ENCODE peak calls at places on chromosomes 11 and 22, in four cellular contexts. M, D, B and T are unnamed samples.

GRCh38 chr22:45626198-45626651 is 45.4 kb upstream of the ATXN10 start:
- DNase-seq in B (no peak), D (peak), M (no peak), T (peak)

GRCh38 chr22:42967933-42968332 is 47.0 kb downstream of the PACSIN2 start:
- DNase-seq in B (peak), M (peak), D (peak), T (no peak)

GRCh38 chr11:78420255-78420764 is 2.7 kb upstream of the GAB2 start:
- DNase-seq in D (peak), M (peak), B (peak), T (peak)

GRCh38 chr22:27846248-27846760 is 44.7 kb upstream of the MN1 start:
- DNase-seq in M (no peak), B (peak), D (no peak), T (no peak)

GRCh38 chr11:111378773-111379499 is at the start of gene POU2AF1:
- DNase-seq in M (peak), D (no peak), B (no peak), T (peak)

GRCh38 chr11:57567512-57568329 is at the start of gene UBE2L6:
- DNase-seq in M (no peak), B (peak), D (peak), T (peak)

GRCh38 chr22:31561238-31561887 is 65.0 kb downstream of the SFI1 start:
- DNase-seq in M (peak), B (peak), D (peak), T (peak)

GRCh38 chr22:24106385-24107381 is 74.6 kb upstream of the SUSD2 start:
- DNase-seq in M (no peak), B (no peak), D (no peak), T (peak)

GRCh38 chr11:1302461-1303073 is 6.9 kb downstream of the TOLLIP start:
- DNase-seq in B (peak), D (peak), M (no peak), T (no peak)

GRCh38 chr11:13354335-13354734 is 76.7 kb downstream of the BMAL1 start:
- DNase-seq in B (peak), D (no peak), M (peak), T (no peak)

GRCh38 chr11:111452817-111453607 is 59.2 kb downstream of the BTG4 start:
- DNase-seq in M (no peak), B (peak), D (no peak), T (no peak)

GRCh38 chr11:59944761-59945160 is 6.5 kb downstream of the OOSP1 start:
- DNase-seq in M (no peak), D (no peak), B (no peak), T (no peak)

GRCh38 chr11:46279393-46280099 is 2.1 kb downstream of the CREB3L1 start:
- DNase-seq in D (peak), B (no peak), M (peak), T (peak)

GRCh38 chr11:65790902-65791650 is 4.2 kb downstream of the OVOL1 start:
- DNase-seq in B (no peak), D (no peak), M (no peak), T (peak)

GRCh38 chr11:62621567-62622470 is at the start of gene B3GAT3:
- DNase-seq in M (peak), D (peak), B (peak), T (peak)

GRCh38 chr11:62621027-62621566 is 689 bp downstream of the B3GAT3 start:
- DNase-seq in M (no peak), D (no peak), B (no peak), T (no peak)

GRCh38 chr11:62627718-62628117 is 5.9 kb upstream of the B3GAT3 start:
- DNase-seq in B (no peak), D (no peak), M (no peak), T (no peak)

DNA sequence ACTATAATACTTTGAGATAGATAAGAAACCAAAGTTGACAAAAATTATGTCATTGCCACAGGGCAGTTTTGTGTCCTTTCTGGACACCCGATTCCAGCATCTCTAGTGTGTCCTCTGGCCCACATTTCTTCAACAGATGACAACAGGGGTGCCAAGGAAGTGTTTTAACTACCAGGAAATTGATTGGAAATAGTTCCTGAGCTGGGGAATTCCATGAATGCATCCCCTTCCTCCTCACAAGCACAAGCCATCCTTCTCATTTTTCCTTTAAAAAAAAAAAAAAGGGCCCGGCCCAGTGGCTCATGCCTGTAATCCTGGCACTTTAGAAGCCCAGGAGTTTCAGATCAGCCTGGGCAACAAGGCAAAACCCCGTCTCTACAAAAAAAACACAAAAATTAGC is 690 bp upstream of the B3GAT3 start:
- DNase-seq in M (no peak), B (no peak), D (no peak), T (no peak)
- H3K4me3 ChIP-seq in M (no peak), B (peak), D (peak), T (no peak)

DNA sequence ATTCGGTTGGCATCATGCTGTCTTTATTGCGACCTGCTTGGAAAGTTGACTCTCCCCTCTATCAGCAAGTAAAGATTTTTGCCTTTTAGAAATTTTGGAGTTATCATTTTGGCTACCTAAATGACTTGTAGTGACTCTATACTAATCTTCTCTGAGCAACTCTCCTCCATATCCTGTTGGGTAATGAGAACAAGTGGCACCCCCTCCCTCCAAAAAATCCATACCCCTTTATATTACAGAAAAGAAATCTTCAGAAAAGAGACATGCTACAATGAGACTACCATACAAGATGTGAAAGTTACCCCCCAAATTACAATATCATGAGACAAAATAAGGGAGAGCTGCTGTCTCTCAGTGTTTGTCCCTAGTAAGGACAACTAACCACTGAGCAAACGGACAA is 1.2 kb downstream of the JAML start:
- DNase-seq in D (no peak), B (no peak), M (no peak), T (no peak)
- H3K4me3 ChIP-seq in D (no peak), B (no peak), M (no peak), T (no peak)

DNA sequence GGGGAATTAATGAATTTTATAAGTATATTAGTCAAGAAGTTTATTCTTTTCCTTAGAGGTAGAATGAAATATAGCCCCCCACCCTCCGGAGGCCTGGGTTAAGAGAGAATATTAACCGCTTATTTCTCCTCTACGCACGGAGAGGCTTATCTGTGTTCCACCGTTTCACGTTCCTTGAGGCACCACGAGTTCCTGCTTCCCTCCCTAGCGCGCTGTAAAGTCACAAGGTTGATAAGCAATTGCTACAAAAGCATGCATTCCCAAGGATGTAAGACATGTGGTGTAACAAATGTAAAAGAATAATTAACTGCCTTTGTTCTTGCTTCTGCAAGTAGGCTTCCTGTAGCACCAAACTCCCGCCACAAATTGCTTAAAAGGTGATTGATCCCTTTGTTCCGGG is 1.5 kb upstream of the ANKRD42 start:
- DNase-seq in D (no peak), M (no peak), B (no peak), T (no peak)
- H3K4me3 ChIP-seq in D (peak), M (no peak), B (peak), T (no peak)

DNA sequence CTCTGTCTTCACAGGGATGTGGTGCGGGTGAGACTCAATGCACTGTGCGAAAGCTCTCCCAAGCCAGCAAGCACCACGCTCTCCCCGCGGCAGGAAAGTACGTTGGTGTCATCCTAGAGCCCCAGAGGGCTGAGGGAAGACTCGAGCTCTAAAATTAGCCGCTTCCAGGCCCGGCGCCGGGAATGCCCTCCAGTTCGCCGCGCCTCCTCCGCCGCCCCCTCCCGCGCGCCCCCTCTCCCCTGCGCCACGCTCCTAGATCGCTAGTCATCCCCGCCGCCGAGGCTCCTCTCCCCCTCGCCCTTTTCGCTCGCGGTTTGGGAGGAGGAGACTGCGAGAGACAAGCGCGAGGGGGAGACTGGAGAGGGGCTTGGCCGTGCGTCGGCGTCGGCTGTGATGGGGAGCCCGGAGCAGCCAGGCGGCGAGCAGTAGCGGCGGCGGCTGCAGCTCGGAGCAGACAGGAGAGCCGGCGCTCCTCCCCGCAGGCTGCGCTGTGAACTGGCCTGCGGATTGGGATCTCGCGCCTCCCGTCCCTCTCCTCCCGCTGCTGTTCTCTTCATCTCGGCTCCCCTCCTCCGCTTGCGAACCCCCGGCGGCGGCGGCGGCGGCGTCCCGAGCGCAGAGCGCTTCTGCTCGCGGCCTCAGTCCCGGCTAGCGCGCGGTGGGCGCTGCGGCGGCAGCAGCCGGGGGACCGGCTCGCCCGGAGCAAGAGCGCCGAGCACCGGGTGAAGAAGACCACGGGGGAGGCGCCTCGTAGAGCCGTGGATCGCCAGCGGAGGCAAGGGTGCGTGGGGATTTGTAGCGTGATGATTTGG is at the start of gene FAT3:
- DNase-seq in B (peak), M (peak), D (no peak), T (peak)
- H3K4me3 ChIP-seq in B (peak), M (peak), D (peak), T (no peak)

GRCh38 chr22:39773503-39773902 is 120.1 kb downstream of the ENTHD1 start:
- DNase-seq in D (no peak), B (no peak), M (no peak), T (no peak)
- H3K4me3 ChIP-seq in D (no peak), B (no peak), M (no peak), T (no peak)

GRCh38 chr11:86570020-86570419 is 102.4 kb downstream of the ME3 start:
- DNase-seq in D (no peak), B (no peak), M (no peak), T (no peak)
- H3K4me3 ChIP-seq in D (no peak), B (no peak), M (no peak), T (no peak)

GRCh38 chr11:10432493-10432892 is 22.6 kb upstream of the AMPD3 start:
- DNase-seq in D (no peak), B (no peak), M (no peak), T (no peak)
- H3K4me3 ChIP-seq in D (no peak), B (no peak), M (no peak), T (no peak)

GRCh38 chr11:69702769-69703510 is 882 bp downstream of the FGF19 start:
- DNase-seq in B (peak), D (no peak), M (no peak), T (no peak)
- H3K4me3 ChIP-seq in B (no peak), D (no peak), M (no peak), T (no peak)

GRCh38 chr22:35589736-35590079 is 27.4 kb downstream of the MB start:
- DNase-seq in M (no peak), D (no peak), B (no peak), T (no peak)

GRCh38 chr22:35587896-35588295 is 29.2 kb downstream of the MB start:
- DNase-seq in B (no peak), D (no peak), M (no peak), T (no peak)

GRCh38 chr22:35590634-35591295 is 26.4 kb downstream of the MB start:
- DNase-seq in M (no peak), B (peak), D (no peak), T (no peak)

GRCh38 chr22:35587447-35587870 is 29.7 kb downstream of the MB start:
- DNase-seq in D (peak), M (no peak), B (no peak), T (peak)

DNA sequence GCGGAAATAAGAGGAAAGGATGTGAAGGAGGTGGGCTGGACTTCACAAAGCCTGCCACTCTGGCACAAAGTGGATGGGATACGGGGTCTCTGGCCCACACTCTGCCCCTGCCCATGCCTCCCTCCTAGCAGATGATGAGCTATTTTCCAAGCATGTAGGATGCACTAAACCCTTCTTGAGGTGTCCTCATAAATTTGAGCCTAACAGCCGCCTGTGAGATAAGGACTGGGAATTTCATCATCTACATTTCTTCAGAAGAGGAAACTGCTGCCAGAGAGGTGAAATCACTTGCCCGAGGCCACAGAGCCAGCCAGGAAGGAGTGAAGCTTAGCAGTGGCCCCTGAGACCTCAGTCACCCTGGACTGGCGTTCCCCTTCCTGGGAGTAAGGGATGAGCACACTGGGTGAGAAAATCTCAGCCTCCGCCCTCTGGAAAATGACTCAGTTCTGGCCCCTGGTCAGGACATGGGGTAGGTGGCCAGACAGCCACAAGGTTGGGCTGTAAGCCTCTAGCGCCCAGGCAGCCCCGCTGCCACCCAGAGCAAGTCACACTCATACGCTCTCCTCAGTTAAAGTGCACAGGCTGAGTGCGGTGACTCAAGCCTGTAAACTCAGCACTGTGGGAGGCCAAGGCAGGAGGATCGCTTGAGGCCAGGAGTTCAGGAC is 27.9 kb downstream of the MB start:
- DNase-seq in D (no peak), B (no peak), M (peak), T (no peak)
- H3K4me3 ChIP-seq in D (no peak), B (no peak), M (no peak), T (no peak)

GRCh38 chr11:75022289-75022688 is 33.6 kb downstream of the NEU3 start:
- DNase-seq in D (no peak), M (no peak), B (no peak), T (no peak)

GRCh38 chr11:75024764-75025211 is 36.1 kb downstream of the NEU3 start:
- DNase-seq in M (no peak), B (no peak), D (no peak), T (no peak)

GRCh38 chr11:75023446-75024067 is 34.8 kb downstream of the NEU3 start:
- DNase-seq in M (no peak), D (no peak), B (no peak), T (no peak)

GRCh38 chr11:75024068-75024449 is 35.3 kb downstream of the NEU3 start:
- DNase-seq in B (no peak), M (no peak), D (no peak), T (no peak)

GRCh38 chr11:75022759-75023396 is 34.1 kb downstream of the NEU3 start:
- DNase-seq in B (peak), D (peak), M (peak), T (peak)
- H3K4me3 ChIP-seq in B (no peak), D (no peak), M (no peak), T (no peak)